ENCODE peak calls at places on chromosomes 1 and 21, in four cellular contexts. One of them, this sample, is unnamed.

GRCh38 chr1:2603521-2604155 is 17.1 kb downstream of the PRXL2B start:
- DNase-seq in PC-9: no peak
- DNase-seq in pancreas: no peak
- DNase-seq in heart left ventricle: no peak
- DNase-seq in this sample: no peak

GRCh38 chr1:13228343-13228781 is 2.4 kb upstream of the PRAMEF18 start:
- DNase-seq in pancreas: no peak
- DNase-seq in PC-9: peak
- DNase-seq in heart left ventricle: no peak
- DNase-seq in this sample: no peak

GRCh38 chr1:203607169-203607873 is 19.3 kb upstream of the ATP2B4 start:
- DNase-seq in heart left ventricle: peak
- DNase-seq in PC-9: peak
- DNase-seq in pancreas: no peak
- DNase-seq in this sample: no peak

GRCh38 chr1:91696321-91696720 is 189.6 kb downstream of the TGFBR3 start:
- DNase-seq in pancreas: no peak
- DNase-seq in PC-9: no peak
- DNase-seq in heart left ventricle: no peak
- DNase-seq in this sample: no peak

GRCh38 chr1:52574594-52574993 is 21.7 kb upstream of the TUT4 start:
- DNase-seq in pancreas: no peak
- DNase-seq in heart left ventricle: no peak
- DNase-seq in PC-9: peak
- DNase-seq in this sample: no peak

GRCh38 chr1:167446946-167447345 is 71.4 kb downstream of the CD247 start:
- DNase-seq in heart left ventricle: no peak
- DNase-seq in pancreas: no peak
- DNase-seq in PC-9: no peak
- DNase-seq in this sample: no peak

GRCh38 chr1:227547604-227548397 is 15.6 kb upstream of the ZNF678 start:
- DNase-seq in pancreas: peak
- DNase-seq in PC-9: no peak
- DNase-seq in heart left ventricle: no peak
- DNase-seq in this sample: no peak

GRCh38 chr1:7408771-7409150 is 362.3 kb upstream of the VAMP3 start:
- DNase-seq in PC-9: no peak
- DNase-seq in pancreas: no peak
- DNase-seq in heart left ventricle: no peak
- DNase-seq in this sample: no peak

GRCh38 chr1:186865253-186865652 is 36.5 kb downstream of the PLA2G4A start:
- DNase-seq in PC-9: no peak
- DNase-seq in pancreas: no peak
- DNase-seq in heart left ventricle: no peak
- DNase-seq in this sample: no peak

GRCh38 chr1:156549390-156549789 is 23.0 kb downstream of the IQGAP3 start:
- DNase-seq in heart left ventricle: no peak
- DNase-seq in PC-9: no peak
- DNase-seq in pancreas: no peak
- DNase-seq in this sample: no peak

GRCh38 chr1:246068619-246069509 is 438.2 kb downstream of the SMYD3 start:
- DNase-seq in PC-9: no peak
- DNase-seq in pancreas: no peak
- DNase-seq in heart left ventricle: no peak
- DNase-seq in this sample: no peak

GRCh38 chr1:19799877-19800804 is at the start of gene TMCO4:
- DNase-seq in heart left ventricle: peak
- DNase-seq in PC-9: peak
- DNase-seq in pancreas: peak
- DNase-seq in this sample: peak

GRCh38 chr1:188584119-188584518 is 1755.4 kb downstream of the PLA2G4A start:
- DNase-seq in heart left ventricle: no peak
- DNase-seq in pancreas: no peak
- DNase-seq in PC-9: no peak
- DNase-seq in this sample: no peak

GRCh38 chr1:6688757-6689156 is 12.9 kb downstream of the DNAJC11 start:
- DNase-seq in PC-9: no peak
- DNase-seq in heart left ventricle: no peak
- DNase-seq in pancreas: no peak
- DNase-seq in this sample: no peak

GRCh38 chr1:42085596-42085995 is 67.6 kb upstream of the GUCA2B start:
- DNase-seq in heart left ventricle: no peak
- DNase-seq in PC-9: no peak
- DNase-seq in pancreas: no peak
- DNase-seq in this sample: no peak

GRCh38 chr1:53448241-53448841 is 10.9 kb upstream of the DMRTB1 start:
- DNase-seq in heart left ventricle: no peak
- DNase-seq in pancreas: no peak
- DNase-seq in PC-9: no peak
- DNase-seq in this sample: no peak

GRCh38 chr1:215717677-215718076 is 150.6 kb downstream of the KCTD3 start:
- DNase-seq in heart left ventricle: no peak
- DNase-seq in pancreas: no peak
- DNase-seq in PC-9: no peak
- DNase-seq in this sample: no peak

GRCh38 chr1:203081465-203082355 is 4.1 kb downstream of the MYOG start:
- DNase-seq in heart left ventricle: no peak
- DNase-seq in pancreas: no peak
- DNase-seq in PC-9: no peak
- DNase-seq in this sample: no peak

GRCh38 chr1:226403522-226404034 is 4.3 kb downstream of the PARP1 start:
- DNase-seq in pancreas: no peak
- DNase-seq in PC-9: no peak
- DNase-seq in heart left ventricle: no peak
- DNase-seq in this sample: no peak
- TF ChIP-seq CTCF in pancreas: no peak
- TF ChIP-seq CTCF in PC-9: no peak
- TF ChIP-seq CTCF in heart left ventricle: peak
- TF ChIP-seq CTCF in this sample: no peak

GRCh38 chr1:940121-941026 is 16.7 kb downstream of the SAMD11 start:
- DNase-seq in pancreas: peak
- DNase-seq in PC-9: no peak
- DNase-seq in heart left ventricle: peak
- DNase-seq in this sample: peak
- TF ChIP-seq CTCF in pancreas: no peak
- TF ChIP-seq CTCF in PC-9: no peak
- TF ChIP-seq CTCF in heart left ventricle: peak
- TF ChIP-seq CTCF in this sample: no peak

GRCh38 chr1:57252597-57253306 is 171.1 kb downstream of the DAB1 start:
- DNase-seq in pancreas: no peak
- DNase-seq in heart left ventricle: no peak
- DNase-seq in PC-9: no peak
- DNase-seq in this sample: no peak
- TF ChIP-seq CTCF in pancreas: no peak
- TF ChIP-seq CTCF in heart left ventricle: no peak
- TF ChIP-seq CTCF in PC-9: no peak
- TF ChIP-seq CTCF in this sample: no peak

DNA sequence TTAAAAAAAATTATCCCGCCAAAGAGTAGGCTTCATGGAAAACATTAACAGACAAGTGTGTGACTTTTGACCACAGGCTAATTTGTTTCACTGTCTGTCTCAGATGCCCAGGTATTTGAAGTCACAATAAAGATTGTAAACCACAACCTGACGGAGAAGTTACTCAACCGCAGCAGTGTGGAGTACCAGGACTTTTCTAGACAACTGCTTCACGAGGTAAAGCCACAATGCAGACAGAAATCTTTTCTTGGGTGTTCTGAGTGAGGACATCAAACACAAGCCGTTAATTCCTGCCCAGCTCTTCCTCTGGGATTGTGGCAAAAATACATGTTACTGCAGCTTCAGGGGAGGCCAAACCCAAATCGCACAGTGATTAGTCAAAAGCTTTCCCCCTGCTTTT is 30.9 kb downstream of the UMODL1 start:
- DNase-seq in heart left ventricle: no peak
- DNase-seq in PC-9: no peak
- DNase-seq in pancreas: no peak
- DNase-seq in this sample: no peak
- TF ChIP-seq CTCF in heart left ventricle: no peak
- TF ChIP-seq CTCF in PC-9: no peak
- TF ChIP-seq CTCF in pancreas: no peak
- TF ChIP-seq CTCF in this sample: no peak

GRCh38 chr1:231392380-231393131 is 29.5 kb downstream of the EGLN1 start:
- DNase-seq in pancreas: no peak
- DNase-seq in PC-9: no peak
- DNase-seq in heart left ventricle: no peak
- DNase-seq in this sample: no peak
- TF ChIP-seq CTCF in pancreas: no peak
- TF ChIP-seq CTCF in PC-9: no peak
- TF ChIP-seq CTCF in heart left ventricle: no peak
- TF ChIP-seq CTCF in this sample: no peak

GRCh38 chr1:233254039-233254362 is 41.5 kb downstream of the PCNX2 start:
- DNase-seq in PC-9: no peak
- DNase-seq in heart left ventricle: no peak
- DNase-seq in pancreas: no peak
- DNase-seq in this sample: no peak
- TF ChIP-seq CTCF in PC-9: no peak
- TF ChIP-seq CTCF in heart left ventricle: no peak
- TF ChIP-seq CTCF in pancreas: no peak
- TF ChIP-seq CTCF in this sample: no peak

DNA sequence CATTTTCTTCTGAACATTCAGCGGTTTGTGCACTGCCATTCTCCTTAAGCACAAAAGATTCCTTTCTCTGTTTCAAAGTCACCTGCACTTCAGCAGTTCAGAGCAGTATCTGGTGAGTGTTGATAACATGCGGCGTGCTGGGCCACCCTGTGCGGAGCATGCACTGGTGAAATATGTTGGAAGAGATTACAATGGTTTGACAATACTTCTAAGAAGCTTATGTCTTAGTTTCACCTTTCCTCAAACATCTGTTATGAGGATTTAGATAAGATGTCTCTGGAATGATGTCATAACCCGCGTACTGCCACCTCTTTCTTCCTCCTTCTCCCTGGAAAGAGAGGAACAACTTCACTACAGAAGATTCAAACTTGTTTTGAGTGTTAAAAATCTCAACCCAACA is 650.3 kb downstream of the AJAP1 start:
- DNase-seq in pancreas: no peak
- DNase-seq in PC-9: no peak
- DNase-seq in heart left ventricle: no peak
- DNase-seq in this sample: no peak
- TF ChIP-seq CTCF in pancreas: no peak
- TF ChIP-seq CTCF in PC-9: no peak
- TF ChIP-seq CTCF in heart left ventricle: no peak
- TF ChIP-seq CTCF in this sample: no peak

GRCh38 chr1:206754011-206754410 is 16.6 kb upstream of the IL19 start:
- DNase-seq in heart left ventricle: no peak
- DNase-seq in PC-9: no peak
- DNase-seq in pancreas: no peak
- DNase-seq in this sample: no peak
- TF ChIP-seq CTCF in heart left ventricle: no peak
- TF ChIP-seq CTCF in PC-9: no peak
- TF ChIP-seq CTCF in pancreas: no peak
- TF ChIP-seq CTCF in this sample: no peak

DNA sequence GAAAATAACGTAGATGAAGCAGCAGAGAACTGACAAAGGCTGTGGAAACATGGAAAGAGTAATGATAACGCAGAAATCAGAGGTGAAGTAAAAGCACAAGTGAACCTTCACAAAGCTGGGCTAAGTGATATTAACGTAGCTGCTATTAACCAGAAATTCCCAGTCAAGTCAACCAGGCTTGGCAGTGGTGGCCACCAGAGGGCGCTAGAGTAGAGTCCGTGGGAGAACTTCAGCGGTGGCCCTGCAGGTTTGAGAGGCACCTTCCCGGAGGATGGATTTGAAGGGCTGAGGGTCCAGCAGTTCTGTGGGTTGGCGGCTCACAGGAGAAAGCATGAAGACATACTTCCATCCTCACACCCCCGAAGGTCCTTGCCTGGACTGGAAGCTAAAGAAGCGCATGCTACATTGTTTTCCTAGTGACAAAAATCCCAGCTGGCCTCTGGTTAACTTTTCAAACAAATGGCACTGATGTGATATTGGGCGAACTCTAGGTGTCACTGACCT is 81.7 kb upstream of the ZNF648 start:
- DNase-seq in heart left ventricle: peak
- DNase-seq in pancreas: peak
- DNase-seq in PC-9: peak
- DNase-seq in this sample: peak
- TF ChIP-seq CTCF in heart left ventricle: peak
- TF ChIP-seq CTCF in pancreas: peak
- TF ChIP-seq CTCF in PC-9: peak
- TF ChIP-seq CTCF in this sample: no peak